ENCODE peak calls at places on chromosome 18, in four cellular contexts. I is NCI-H2081, N is astrocyte, O is retina. V is an unnamed sample.

GRCh38 chr18:13500227-13500865 is 226.0 kb downstream of the FAM210A start:
- DNase-seq in O (peak; percentile 64), I (peak; percentile 69), N (peak; percentile 93), V (peak; percentile 75)

GRCh38 chr18:63306249-63306648 is 13.3 kb downstream of the BCL2 start:
- DNase-seq in I (no peak), N (no peak), O (no peak), V (no peak)

GRCh38 chr18:69380324-69380723 is 20.4 kb upstream of the DOK6 start:
- DNase-seq in O (no peak), N (no peak), I (no peak), V (no peak)

GRCh38 chr18:68660355-68661183 is 54.3 kb downstream of the TMX3 start:
- DNase-seq in O (peak; percentile 71), I (peak; percentile 44), N (peak; percentile 32), V (no peak)

GRCh38 chr18:42178381-42179080 is 223.5 kb downstream of the PIK3C3 start:
- DNase-seq in O (no peak), I (no peak), N (no peak), V (no peak)

GRCh38 chr18:21740724-21741510 is at the start of gene MIB1:
- DNase-seq in I (peak; percentile 97), O (peak; percentile 99), N (no peak), V (peak; percentile 92)

GRCh38 chr18:48850891-48851302 is 99.9 kb downstream of the SMAD7 start:
- DNase-seq in I (no peak), N (peak; percentile 60), O (no peak), V (no peak)

GRCh38 chr18:23169683-23170082 is 34.4 kb downstream of the CABLES1 start:
- DNase-seq in N (no peak), I (no peak), O (no peak), V (no peak)

GRCh38 chr18:53458266-53458665 is 766.2 kb downstream of the MBD2 start:
- DNase-seq in O (no peak), N (no peak), I (peak; percentile 23), V (no peak)

GRCh38 chr18:12722731-12723130 is 19.9 kb downstream of the PSMG2 start:
- DNase-seq in I (no peak), N (no peak), O (no peak), V (no peak)

GRCh38 chr18:51107594-51108305 is 77.7 kb downstream of the SMAD4 start:
- DNase-seq in N (no peak), O (no peak), I (no peak), V (no peak)

V was measured in NCI-H226.